ENCODE peak calls at places on chromosome 9, in nine cellular contexts. Q, H, J, N, K, E, V, M and I are unnamed samples.

GRCh38 chr9:32533338-32533737 is 7.3 kb upstream of the RIGI start:
- DNase-seq in K (no peak), E (no peak), M (no peak), V (no peak), Q (no peak), N (no peak), J (no peak), H (no peak), I (no peak)

GRCh38 chr9:77944556-77945261 is 86.9 kb downstream of the GNAQ start:
- DNase-seq in V (no peak), E (no peak), K (peak; percentile 31), Q (no peak), N (no peak), M (peak; percentile 53), H (no peak), J (no peak), I (no peak)

GRCh38 chr9:27227192-27227591 is 69.8 kb downstream of the EQTN start:
- DNase-seq in E (no peak), N (no peak), Q (no peak), V (no peak), J (no peak), K (no peak), M (no peak), H (no peak), I (no peak)

GRCh38 chr9:17130285-17130684 is 4.6 kb upstream of the CNTLN start:
- DNase-seq in M (no peak), H (no peak), K (no peak), V (no peak), J (no peak), Q (no peak), N (no peak), E (no peak), I (no peak)

GRCh38 chr9:137744632-137745183 is 125.9 kb downstream of the EHMT1 start:
- DNase-seq in H (no peak), E (no peak), J (no peak), M (no peak), Q (no peak), V (no peak), N (no peak), K (no peak), I (no peak)

GRCh38 chr9:94945191-94946144 is 219.0 kb downstream of the AOPEP start:
- DNase-seq in Q (no peak), V (no peak), M (no peak), E (no peak), N (no peak), J (peak; percentile 87), H (no peak), K (no peak), I (peak; percentile 7)

GRCh38 chr9:113687680-113688371 is 188.3 kb upstream of the ZNF618 start:
- DNase-seq in V (peak; percentile 29), M (no peak), N (no peak), E (no peak), J (no peak), K (no peak), H (no peak), Q (no peak), I (no peak)

GRCh38 chr9:136228107-136228875 is 17.3 kb downstream of the QSOX2 start:
- DNase-seq in K (no peak), V (no peak), M (no peak), Q (no peak), N (no peak), E (no peak), H (no peak), J (no peak), I (no peak)

GRCh38 chr9:129944501-129945116 is 98.4 kb downstream of the FNBP1 start:
- DNase-seq in E (no peak), Q (no peak), K (no peak), N (no peak), M (no peak), J (no peak), H (peak; percentile 37), V (no peak), I (no peak)

GRCh38 chr9:112169368-112169767 is 5.7 kb downstream of the SUSD1 start:
- DNase-seq in Q (no peak), M (no peak), J (no peak), H (no peak), N (no peak), E (no peak), V (no peak), K (no peak), I (no peak)

GRCh38 chr9:105072476-105072875 is 144.5 kb upstream of the ABCA1 start:
- DNase-seq in M (no peak), Q (no peak), J (no peak), V (no peak), N (no peak), H (no peak), E (no peak), K (no peak), I (no peak)

GRCh38 chr9:129313331-129313955 is 135.4 kb upstream of the IER5L start:
- DNase-seq in H (no peak), N (no peak), J (peak; percentile 72), V (no peak), Q (no peak), E (no peak), M (no peak), K (no peak), I (no peak)

GRCh38 chr9:137785704-137786161 is 91.8 kb upstream of the CACNA1B start:
- DNase-seq in V (no peak), N (no peak), H (no peak), M (no peak), K (peak; percentile 54), E (peak; percentile 41), J (no peak), Q (no peak), I (no peak)

GRCh38 chr9:14428781-14429230 is 114.9 kb upstream of the NFIB start:
- DNase-seq in Q (no peak), M (peak; percentile 44), K (peak; percentile 73), J (peak; percentile 95), N (peak; percentile 62), V (peak; percentile 79), E (peak; percentile 18), H (no peak), I (peak; percentile 75)

GRCh38 chr9:8570776-8571175 is 771.2 kb upstream of the DMAC1 start:
- DNase-seq in K (no peak), E (no peak), V (no peak), H (no peak), Q (no peak), M (no peak), J (no peak), N (no peak), I (no peak)

GRCh38 chr9:135516132-135516860 is 4.9 kb upstream of the LCN1 start:
- DNase-seq in J (peak; percentile 69), H (no peak), M (no peak), E (no peak), K (no peak), Q (no peak), N (no peak), V (no peak), I (no peak)

GRCh38 chr9:111920531-111920930 is 23.9 kb downstream of the UGCG start:
- DNase-seq in K (no peak), Q (no peak), H (no peak), J (no peak), N (no peak), M (no peak), E (no peak), V (no peak), I (no peak)

GRCh38 chr9:17988489-17988888 is 409.6 kb downstream of the SH3GL2 start:
- DNase-seq in H (no peak), K (no peak), M (no peak), N (no peak), Q (no peak), J (no peak), E (no peak), V (no peak), I (no peak)

GRCh38 chr9:21479152-21479702 is 2.9 kb downstream of the IFNE start:
- DNase-seq in K (no peak), H (no peak), V (no peak), E (no peak), Q (no peak), M (no peak), N (no peak), J (no peak), I (no peak)

GRCh38 chr9:72509053-72509452 is 12.4 kb upstream of the TMC1 start:
- DNase-seq in V (no peak), J (no peak), K (no peak), Q (no peak), E (no peak), N (no peak), M (no peak), H (no peak), I (no peak)

GRCh38 chr9:87216036-87216435 is 268.7 kb upstream of the GAS1 start:
- DNase-seq in M (no peak), K (no peak), V (no peak), N (no peak), Q (no peak), E (no peak), H (no peak), J (no peak), I (no peak)

GRCh38 chr9:136138566-136138965 is 19.9 kb upstream of the TMEM250 start:
- DNase-seq in Q (no peak), H (no peak), M (peak; percentile 49), E (peak; percentile 61), J (no peak), V (peak; percentile 12), N (no peak), K (peak; percentile 82), I (no peak)

GRCh38 chr9:132547052-132547431 is 35.4 kb upstream of the BARHL1 start:
- DNase-seq in K (no peak), N (no peak), M (no peak), H (no peak), V (no peak), J (no peak), Q (no peak), E (no peak), I (no peak)

GRCh38 chr9:93684806-93685553 is 108.6 kb downstream of the PHF2 start:
- DNase-seq in M (no peak), Q (no peak), K (peak; percentile 49), V (peak; percentile 26), N (no peak), E (no peak), H (no peak), J (peak; percentile 65), I (no peak)

GRCh38 chr9:4738866-4739586 is 2.0 kb downstream of the AK3 start:
- DNase-seq in Q (no peak), N (no peak), M (no peak), K (no peak), E (no peak), H (no peak), V (no peak), J (no peak), I (no peak)

GRCh38 chr9:116039893-116040292 is 113.7 kb upstream of the PAPPA start:
- DNase-seq in Q (no peak), N (no peak), V (no peak), M (no peak), K (no peak), J (no peak), H (no peak), E (no peak), I (no peak)

GRCh38 chr9:4335631-4336030 is 35.8 kb upstream of the GLIS3 start:
- DNase-seq in Q (no peak), V (no peak), K (no peak), J (no peak), E (no peak), M (no peak), H (no peak), N (no peak), I (no peak)

GRCh38 chr9:131190191-131190590 is 64.8 kb downstream of the NUP214 start:
- DNase-seq in K (no peak), E (no peak), Q (no peak), H (no peak), V (no peak), J (no peak), M (no peak), N (no peak), I (no peak)

GRCh38 chr9:95218790-95219189 is 98.7 kb downstream of the FANCC start:
- DNase-seq in V (no peak), M (no peak), H (no peak), J (no peak), K (no peak), Q (no peak), N (no peak), E (no peak), I (no peak)

GRCh38 chr9:109092587-109092986 is 27.2 kb downstream of the TMEM245 start:
- DNase-seq in E (no peak), M (no peak), K (no peak), N (no peak), J (no peak), H (no peak), V (no peak), Q (no peak), I (no peak)

GRCh38 chr9:92141144-92142129 is 26.2 kb upstream of the SPTLC1 start:
- DNase-seq in V (peak; percentile 2), Q (no peak), N (peak; percentile 3), K (peak; percentile 73), E (no peak), M (no peak), J (no peak), H (no peak), I (no peak)